ENCODE peak calls at places on chromosomes 13 and 19, in seven cellular contexts. K is tibial nerve, E is ovary, Y is GM12878, Z is suprapubic skin, W is H1, A is transverse colon. N is an unnamed sample.

GRCh38 chr13:108227651-108228272 is 9.6 kb downstream of the ABHD13 start:
- DNase-seq in K (no peak), E (no peak), Y (no peak), Z (no peak), W (no peak), A (no peak), N (no peak)

GRCh38 chr19:15331419-15332310 is 674 bp downstream of the BRD4 start:
- DNase-seq in K (no peak), E (peak; percentile 65), Y (no peak), Z (peak; percentile 78), W (no peak), A (peak; percentile 64), N (peak; percentile 47)

GRCh38 chr19:4988770-4989251 is 19.9 kb downstream of the KDM4B start:
- DNase-seq in K (no peak), E (no peak), Y (no peak), Z (peak; percentile 84), W (no peak), A (peak; percentile 45), N (no peak)

GRCh38 chr19:17225051-17225450 is 975 bp upstream of the OCEL1 start:
- DNase-seq in K (no peak), E (no peak), Y (no peak), Z (no peak), W (no peak), A (no peak), N (no peak)

GRCh38 chr13:111480503-111480902 is 160.1 kb downstream of the TEX29 start:
- DNase-seq in K (no peak), E (no peak), Y (no peak), Z (no peak), W (no peak), A (no peak), N (no peak)

GRCh38 chr13:90015565-90016507 is 1331.7 kb upstream of the MIR17HG start:
- DNase-seq in K (no peak), E (no peak), Y (no peak), Z (no peak), W (no peak), A (no peak), N (no peak)

GRCh38 chr19:38891791-38892190 is 7.6 kb downstream of the SIRT2 start:
- DNase-seq in K (no peak), E (no peak), Y (no peak), Z (no peak), W (no peak), A (no peak), N (no peak)

GRCh38 chr19:3573162-3573857 is 566 bp downstream of the HMG20B start:
- DNase-seq in K (no peak), E (no peak), Y (no peak), Z (no peak), W (no peak), A (no peak), N (peak; percentile 92)

GRCh38 chr19:39941151-39941550 is 6.7 kb upstream of the FCGBP start:
- DNase-seq in K (no peak), E (no peak), Y (no peak), Z (no peak), W (no peak), A (no peak), N (no peak)

GRCh38 chr19:3836887-3837286 is 32.0 kb downstream of the ZFR2 start:
- DNase-seq in K (no peak), E (no peak), Y (no peak), Z (no peak), W (no peak), A (no peak), N (no peak)

GRCh38 chr13:47372742-47373141 is 475.9 kb upstream of the HTR2A start:
- DNase-seq in K (no peak), E (no peak), Y (no peak), Z (no peak), W (no peak), A (no peak), N (no peak)

GRCh38 chr13:40024578-40024952 is 369.1 kb downstream of the COG6 start:
- DNase-seq in K (no peak), E (no peak), Y (no peak), Z (no peak), W (no peak), A (no peak), N (no peak)

GRCh38 chr19:8446055-8446709 is 1.4 kb downstream of the HNRNPM start:
- DNase-seq in K (no peak), E (no peak), Y (no peak), Z (no peak), W (no peak), A (no peak), N (no peak)

GRCh38 chr13:24083722-24084421 is 76.6 kb upstream of the SPATA13 start:
- DNase-seq in K (no peak), E (no peak), Y (no peak), Z (no peak), W (no peak), A (no peak), N (no peak)

GRCh38 chr13:99993660-99994455 is 12.3 kb downstream of the ZIC2 start:
- DNase-seq in K (no peak), E (no peak), Y (no peak), Z (no peak), W (no peak), A (no peak), N (peak; percentile 48)

GRCh38 chr13:31434613-31435012 is 234.8 kb downstream of the B3GLCT start:
- DNase-seq in K (no peak), E (no peak), Y (no peak), Z (no peak), W (no peak), A (no peak), N (no peak)

GRCh38 chr13:94799330-94799729 is 87.0 kb upstream of the SOX21 start:
- DNase-seq in K (no peak), E (no peak), Y (no peak), Z (no peak), W (no peak), A (no peak), N (no peak)

GRCh38 chr13:80047406-80047805 is 293.5 kb downstream of the SPRY2 start:
- DNase-seq in K (no peak), E (no peak), Y (no peak), Z (no peak), W (no peak), A (no peak), N (no peak)

GRCh38 chr19:35291259-35291658 is 702 bp upstream of the MAG start:
- DNase-seq in K (no peak), E (no peak), Y (no peak), Z (no peak), W (no peak), A (no peak), N (no peak)

GRCh38 chr13:91774397-91774796 is 376.0 kb downstream of the GPC5 start:
- DNase-seq in K (no peak), E (no peak), Y (no peak), Z (no peak), W (no peak), A (no peak), N (no peak)

GRCh38 chr13:28047784-28048388 is 52.5 kb downstream of the FLT3 start:
- DNase-seq in K (no peak), E (no peak), Y (peak; percentile 94), Z (no peak), W (no peak), A (peak; percentile 11), N (no peak)

GRCh38 chr13:100361504-100361903 is 227.1 kb downstream of the GGACT start:
- DNase-seq in K (no peak), E (no peak), Y (no peak), Z (no peak), W (no peak), A (no peak), N (no peak)

GRCh38 chr19:31831421-31831820 is 482.2 kb upstream of the TSHZ3 start:
- DNase-seq in K (no peak), E (no peak), Y (no peak), Z (no peak), W (no peak), A (no peak), N (no peak)

GRCh38 chr13:42696191-42696590 is 85.2 kb upstream of the FAM216B start:
- DNase-seq in K (no peak), E (no peak), Y (no peak), Z (no peak), W (no peak), A (no peak), N (no peak)

GRCh38 chr19:15114153-15114540 is 6.9 kb downstream of the SYDE1 start:
- DNase-seq in K (no peak), E (no peak), Y (no peak), Z (no peak), W (no peak), A (no peak), N (no peak)

GRCh38 chr13:97109841-97110492 is 112.2 kb upstream of the MBNL2 start:
- DNase-seq in K (peak; percentile 77), E (peak; percentile 91), Y (no peak), Z (peak; percentile 94), W (peak; percentile 36), A (peak; percentile 92), N (peak; percentile 98)
- TF ChIP-seq EP300 in K (peak; percentile 92), E (peak; percentile 19), Y (no peak), Z (no peak), W (no peak), A (no peak), N (no peak)

DNA sequence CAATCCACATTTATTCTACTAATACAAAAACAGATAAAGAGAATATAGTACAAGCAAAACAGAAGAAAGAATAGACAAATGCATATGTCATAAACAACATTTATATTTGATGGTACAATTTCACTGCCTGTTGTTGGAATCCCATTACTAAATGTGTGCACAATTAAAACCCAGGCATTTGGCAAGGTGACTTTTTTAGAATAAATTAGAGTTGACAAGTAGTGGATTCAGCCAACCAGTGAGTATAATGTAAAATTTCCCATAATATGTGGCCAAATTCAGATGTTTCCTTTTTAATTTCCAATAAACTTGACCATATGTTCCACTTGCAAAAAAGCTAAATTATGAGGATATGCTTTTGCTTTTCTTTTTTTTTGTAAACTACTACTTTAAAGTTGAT is 1578.8 kb downstream of the OLFM4 start:
- DNase-seq in K (no peak), E (no peak), Y (no peak), Z (no peak), W (no peak), A (no peak), N (no peak)
- H3K4me1 ChIP-seq in K (no peaks in the 10 kb centered on the region), E (no peaks in the 10 kb centered on the region), Y (no peaks in the 10 kb centered on the region), Z (no peaks in the 10 kb centered on the region), W (no peaks in the 10 kb centered on the region), A (no peaks in the 10 kb centered on the region), N (no peaks in the 10 kb centered on the region)

DNA sequence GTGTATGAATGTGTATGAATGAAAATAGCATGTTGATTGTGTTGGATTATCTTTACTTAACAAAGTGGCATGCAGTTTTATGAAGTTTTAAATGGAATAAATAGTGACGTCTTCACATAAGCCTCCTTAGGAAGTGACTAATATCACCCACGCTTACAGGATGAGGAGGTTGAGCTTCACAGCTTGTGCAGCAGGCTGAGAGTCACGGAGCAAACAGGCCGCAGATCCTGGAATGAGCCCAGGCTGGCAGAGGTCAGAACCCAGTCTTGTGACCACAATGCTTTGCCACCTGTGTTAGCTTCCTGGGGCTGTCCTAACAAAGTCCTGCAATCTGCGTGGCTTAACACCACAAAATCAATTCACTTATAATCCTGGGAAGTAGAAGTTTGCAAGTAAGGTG is 20.8 kb downstream of the LAIR2 start:
- DNase-seq in K (no peak), E (no peak), Y (peak; percentile 71), Z (no peak), W (no peak), A (no peak), N (no peak)
- H3K27me3 ChIP-seq in K (no peaks in the 10 kb centered on the region), E (no peaks in the 10 kb centered on the region), Y (no peaks in the 10 kb centered on the region), Z (peaks cover 17% of the 10 kb centered on the region), W (no peaks in the 10 kb centered on the region), A (peaks cover 4% of the 10 kb centered on the region), N (no peaks in the 10 kb centered on the region)

DNA sequence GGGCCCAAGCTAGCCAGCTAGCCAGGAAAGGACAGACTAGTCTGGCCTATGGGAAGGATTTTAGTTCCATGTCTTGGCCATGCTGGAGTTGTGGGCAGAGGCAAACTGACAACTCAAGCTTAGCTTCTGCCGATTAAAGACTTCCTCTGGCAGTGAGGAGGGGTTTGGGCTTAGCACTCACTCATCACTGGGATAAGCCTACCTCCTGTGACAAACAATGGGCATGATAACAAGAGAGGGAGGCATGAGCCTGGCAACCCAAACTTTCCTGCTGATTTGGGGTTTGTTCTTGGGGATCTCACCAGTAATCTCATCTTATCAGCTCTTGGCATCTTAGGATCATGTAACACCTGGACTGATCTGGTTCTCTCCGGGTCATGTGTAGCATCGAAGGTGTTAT is 83.6 kb downstream of the KL start:
- DNase-seq in K (no peak), E (no peak), Y (no peak), Z (no peak), W (no peak), A (no peak), N (no peak)
- TF ChIP-seq EP300 in K (no peak), E (no peak), Y (no peak), Z (no peak), W (no peak), A (no peak), N (no peak)

N was measured in upper lobe of left lung.